ENCODE peak calls at places on chromosomes 2 and 18, in ten cellular contexts. One of them, this sample, is unnamed.

GRCh38 chr2:161391737-161392506 is 24.2 kb upstream of the TBR1 start:
- DNase-seq in cardiac fibroblast: no peak
- DNase-seq in body of pancreas: no peak
- DNase-seq in lower lobe of right lung: no peak
- DNase-seq in ascending aorta: no peak
- DNase-seq in IMR-90: no peak
- DNase-seq in upper lobe of left lung: no peak
- DNase-seq in A673: no peak
- DNase-seq in uterus: no peak
- DNase-seq in K562: no peak
- DNase-seq in this sample: no peak

GRCh38 chr2:51723716-51724115 is 691.8 kb upstream of the NRXN1 start:
- DNase-seq in ascending aorta: no peak
- DNase-seq in A673: no peak
- DNase-seq in IMR-90: peak
- DNase-seq in body of pancreas: no peak
- DNase-seq in lower lobe of right lung: no peak
- DNase-seq in cardiac fibroblast: peak
- DNase-seq in uterus: no peak
- DNase-seq in upper lobe of left lung: no peak
- DNase-seq in K562: no peak
- DNase-seq in this sample: no peak

GRCh38 chr2:136527560-136527959 is 237.8 kb upstream of the THSD7B start:
- DNase-seq in A673: peak
- DNase-seq in ascending aorta: no peak
- DNase-seq in body of pancreas: no peak
- DNase-seq in upper lobe of left lung: no peak
- DNase-seq in IMR-90: no peak
- DNase-seq in lower lobe of right lung: no peak
- DNase-seq in uterus: no peak
- DNase-seq in K562: peak
- DNase-seq in cardiac fibroblast: peak
- DNase-seq in this sample: peak

GRCh38 chr2:176642074-176642473 is 372.8 kb downstream of the MTX2 start:
- DNase-seq in A673: no peak
- DNase-seq in IMR-90: peak
- DNase-seq in uterus: no peak
- DNase-seq in K562: no peak
- DNase-seq in cardiac fibroblast: peak
- DNase-seq in lower lobe of right lung: no peak
- DNase-seq in body of pancreas: no peak
- DNase-seq in ascending aorta: no peak
- DNase-seq in upper lobe of left lung: no peak
- DNase-seq in this sample: peak

GRCh38 chr2:28753043-28753683 is 1.5 kb downstream of the PPP1CB start:
- DNase-seq in body of pancreas: peak
- DNase-seq in upper lobe of left lung: peak
- DNase-seq in IMR-90: peak
- DNase-seq in K562: peak
- DNase-seq in cardiac fibroblast: peak
- DNase-seq in uterus: peak
- DNase-seq in A673: peak
- DNase-seq in ascending aorta: peak
- DNase-seq in lower lobe of right lung: peak
- DNase-seq in this sample: peak

GRCh38 chr2:230441188-230441897 is 25.3 kb downstream of the SP100 start:
- DNase-seq in uterus: no peak
- DNase-seq in cardiac fibroblast: peak
- DNase-seq in lower lobe of right lung: no peak
- DNase-seq in A673: no peak
- DNase-seq in upper lobe of left lung: peak
- DNase-seq in body of pancreas: no peak
- DNase-seq in ascending aorta: peak
- DNase-seq in K562: no peak
- DNase-seq in IMR-90: peak
- DNase-seq in this sample: peak

GRCh38 chr2:241182531-241183133 is 5.8 kb upstream of the ANO7 start:
- DNase-seq in IMR-90: no peak
- DNase-seq in cardiac fibroblast: no peak
- DNase-seq in K562: no peak
- DNase-seq in A673: no peak
- DNase-seq in ascending aorta: no peak
- DNase-seq in body of pancreas: no peak
- DNase-seq in upper lobe of left lung: no peak
- DNase-seq in lower lobe of right lung: no peak
- DNase-seq in uterus: no peak
- DNase-seq in this sample: no peak

GRCh38 chr18:49767111-49768050 is 46.0 kb downstream of the ACAA2 start:
- DNase-seq in uterus: no peak
- DNase-seq in A673: no peak
- DNase-seq in K562: no peak
- DNase-seq in upper lobe of left lung: no peak
- DNase-seq in lower lobe of right lung: no peak
- DNase-seq in body of pancreas: no peak
- DNase-seq in ascending aorta: peak
- DNase-seq in cardiac fibroblast: no peak
- DNase-seq in IMR-90: no peak
- DNase-seq in this sample: no peak

GRCh38 chr18:76358774-76359173 is 136.3 kb downstream of the ZNF516 start:
- DNase-seq in K562: no peak
- DNase-seq in ascending aorta: no peak
- DNase-seq in uterus: no peak
- DNase-seq in IMR-90: no peak
- DNase-seq in cardiac fibroblast: no peak
- DNase-seq in A673: no peak
- DNase-seq in lower lobe of right lung: no peak
- DNase-seq in upper lobe of left lung: no peak
- DNase-seq in body of pancreas: no peak
- DNase-seq in this sample: no peak

GRCh38 chr18:26531600-26532150 is 16.7 kb downstream of the KCTD1 start:
- DNase-seq in body of pancreas: no peak
- DNase-seq in K562: no peak
- DNase-seq in ascending aorta: no peak
- DNase-seq in lower lobe of right lung: no peak
- DNase-seq in A673: no peak
- DNase-seq in cardiac fibroblast: no peak
- DNase-seq in uterus: no peak
- DNase-seq in upper lobe of left lung: no peak
- DNase-seq in IMR-90: no peak
- DNase-seq in this sample: no peak

GRCh38 chr18:26524002-26524401 is 24.4 kb downstream of the KCTD1 start:
- DNase-seq in ascending aorta: no peak
- DNase-seq in body of pancreas: no peak
- DNase-seq in K562: no peak
- DNase-seq in lower lobe of right lung: no peak
- DNase-seq in cardiac fibroblast: no peak
- DNase-seq in upper lobe of left lung: no peak
- DNase-seq in uterus: no peak
- DNase-seq in A673: no peak
- DNase-seq in IMR-90: no peak
- DNase-seq in this sample: no peak

GRCh38 chr18:26526128-26526965 is 22.0 kb downstream of the KCTD1 start:
- DNase-seq in K562: no peak
- DNase-seq in cardiac fibroblast: no peak
- DNase-seq in body of pancreas: no peak
- DNase-seq in ascending aorta: no peak
- DNase-seq in uterus: no peak
- DNase-seq in A673: peak
- DNase-seq in upper lobe of left lung: no peak
- DNase-seq in IMR-90: no peak
- DNase-seq in lower lobe of right lung: no peak
- DNase-seq in this sample: no peak

GRCh38 chr18:26524952-26525351 is 23.4 kb downstream of the KCTD1 start:
- DNase-seq in ascending aorta: no peak
- DNase-seq in A673: no peak
- DNase-seq in cardiac fibroblast: no peak
- DNase-seq in body of pancreas: no peak
- DNase-seq in upper lobe of left lung: no peak
- DNase-seq in lower lobe of right lung: no peak
- DNase-seq in IMR-90: no peak
- DNase-seq in uterus: no peak
- DNase-seq in K562: no peak
- DNase-seq in this sample: peak

GRCh38 chr18:26526966-26527234 is 21.5 kb downstream of the KCTD1 start:
- DNase-seq in IMR-90: no peak
- DNase-seq in ascending aorta: no peak
- DNase-seq in A673: no peak
- DNase-seq in K562: no peak
- DNase-seq in uterus: no peak
- DNase-seq in cardiac fibroblast: no peak
- DNase-seq in body of pancreas: no peak
- DNase-seq in upper lobe of left lung: no peak
- DNase-seq in lower lobe of right lung: no peak
- DNase-seq in this sample: no peak
- H3K4me3 ChIP-seq in IMR-90: no peak
- H3K4me3 ChIP-seq in ascending aorta: no peak
- H3K4me3 ChIP-seq in A673: no peak
- H3K4me3 ChIP-seq in K562: no peak
- H3K4me3 ChIP-seq in uterus: no peak
- H3K4me3 ChIP-seq in cardiac fibroblast: no peak
- H3K4me3 ChIP-seq in body of pancreas: no peak
- H3K4me3 ChIP-seq in upper lobe of left lung: no peak
- H3K4me3 ChIP-seq in lower lobe of right lung: no peak
- H3K4me3 ChIP-seq in this sample: no peak

DNA sequence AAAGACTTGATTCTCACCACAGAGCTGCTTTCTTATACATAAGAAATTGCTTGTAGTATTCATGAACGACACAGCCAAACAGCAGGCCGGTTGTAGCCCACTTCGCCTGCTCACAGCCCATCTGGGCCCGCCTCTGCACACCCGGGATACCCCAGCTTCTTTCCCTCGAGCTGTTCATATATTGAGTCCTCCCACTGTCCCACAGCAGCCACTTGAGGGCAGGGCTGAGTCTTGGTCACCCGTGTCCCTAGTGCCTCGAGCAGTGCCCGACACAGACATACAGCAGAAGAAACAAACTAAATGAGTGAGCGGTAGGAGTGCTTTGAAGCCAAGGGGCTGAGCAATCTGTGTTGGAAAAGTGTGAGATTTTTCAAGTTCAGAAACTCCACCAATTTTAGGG is 251.4 kb downstream of the KLHL29 start:
- DNase-seq in upper lobe of left lung: no peak
- DNase-seq in K562: peak
- DNase-seq in uterus: no peak
- DNase-seq in A673: peak
- DNase-seq in IMR-90: peak
- DNase-seq in lower lobe of right lung: no peak
- DNase-seq in body of pancreas: no peak
- DNase-seq in cardiac fibroblast: peak
- DNase-seq in ascending aorta: no peak
- DNase-seq in this sample: no peak
- TF ChIP-seq CTCF in upper lobe of left lung: no peak
- TF ChIP-seq CTCF in K562: peak
- TF ChIP-seq CTCF in uterus: no peak
- TF ChIP-seq CTCF in A673: peak
- TF ChIP-seq CTCF in IMR-90: peak
- TF ChIP-seq CTCF in lower lobe of right lung: no peak
- TF ChIP-seq CTCF in body of pancreas: no peak
- TF ChIP-seq CTCF in cardiac fibroblast: peak
- TF ChIP-seq CTCF in ascending aorta: no peak
- TF ChIP-seq CTCF in this sample: no peak

GRCh38 chr2:134218414-134218813 is 35.5 kb upstream of the MGAT5 start:
- DNase-seq in upper lobe of left lung: peak
- DNase-seq in IMR-90: no peak
- DNase-seq in body of pancreas: no peak
- DNase-seq in K562: no peak
- DNase-seq in ascending aorta: no peak
- DNase-seq in A673: no peak
- DNase-seq in uterus: no peak
- DNase-seq in lower lobe of right lung: no peak
- DNase-seq in cardiac fibroblast: no peak
- DNase-seq in this sample: peak

GRCh38 chr2:134217316-134217715 is 36.6 kb upstream of the MGAT5 start:
- DNase-seq in body of pancreas: no peak
- DNase-seq in A673: no peak
- DNase-seq in upper lobe of left lung: no peak
- DNase-seq in K562: no peak
- DNase-seq in uterus: no peak
- DNase-seq in lower lobe of right lung: no peak
- DNase-seq in ascending aorta: no peak
- DNase-seq in cardiac fibroblast: no peak
- DNase-seq in IMR-90: no peak
- DNase-seq in this sample: peak

GRCh38 chr2:134217924-134218323 is 35.9 kb upstream of the MGAT5 start:
- DNase-seq in K562: no peak
- DNase-seq in lower lobe of right lung: no peak
- DNase-seq in IMR-90: peak
- DNase-seq in uterus: no peak
- DNase-seq in upper lobe of left lung: no peak
- DNase-seq in A673: no peak
- DNase-seq in cardiac fibroblast: peak
- DNase-seq in ascending aorta: no peak
- DNase-seq in body of pancreas: no peak
- DNase-seq in this sample: peak

GRCh38 chr2:134218928-134219707 is 34.8 kb upstream of the MGAT5 start:
- DNase-seq in K562: peak
- DNase-seq in upper lobe of left lung: peak
- DNase-seq in ascending aorta: no peak
- DNase-seq in A673: no peak
- DNase-seq in cardiac fibroblast: no peak
- DNase-seq in uterus: no peak
- DNase-seq in IMR-90: no peak
- DNase-seq in body of pancreas: no peak
- DNase-seq in lower lobe of right lung: peak
- DNase-seq in this sample: peak

GRCh38 chr2:134220525-134220924 is 33.3 kb upstream of the MGAT5 start:
- DNase-seq in upper lobe of left lung: no peak
- DNase-seq in A673: no peak
- DNase-seq in uterus: no peak
- DNase-seq in IMR-90: no peak
- DNase-seq in K562: no peak
- DNase-seq in ascending aorta: no peak
- DNase-seq in body of pancreas: no peak
- DNase-seq in lower lobe of right lung: no peak
- DNase-seq in cardiac fibroblast: no peak
- DNase-seq in this sample: no peak
- H3K4me3 ChIP-seq in upper lobe of left lung: no peak
- H3K4me3 ChIP-seq in A673: no peak
- H3K4me3 ChIP-seq in uterus: no peak
- H3K4me3 ChIP-seq in IMR-90: no peak
- H3K4me3 ChIP-seq in K562: no peak
- H3K4me3 ChIP-seq in ascending aorta: no peak
- H3K4me3 ChIP-seq in body of pancreas: no peak
- H3K4me3 ChIP-seq in lower lobe of right lung: no peak
- H3K4me3 ChIP-seq in cardiac fibroblast: no peak
- H3K4me3 ChIP-seq in this sample: no peak

GRCh38 chr2:40937284-40937683 is 485.4 kb upstream of the SLC8A1 start:
- DNase-seq in IMR-90: no peak
- DNase-seq in uterus: no peak
- DNase-seq in cardiac fibroblast: no peak
- DNase-seq in K562: no peak
- DNase-seq in ascending aorta: no peak
- DNase-seq in lower lobe of right lung: no peak
- DNase-seq in A673: no peak
- DNase-seq in body of pancreas: no peak
- DNase-seq in upper lobe of left lung: no peak
- DNase-seq in this sample: no peak

DNA sequence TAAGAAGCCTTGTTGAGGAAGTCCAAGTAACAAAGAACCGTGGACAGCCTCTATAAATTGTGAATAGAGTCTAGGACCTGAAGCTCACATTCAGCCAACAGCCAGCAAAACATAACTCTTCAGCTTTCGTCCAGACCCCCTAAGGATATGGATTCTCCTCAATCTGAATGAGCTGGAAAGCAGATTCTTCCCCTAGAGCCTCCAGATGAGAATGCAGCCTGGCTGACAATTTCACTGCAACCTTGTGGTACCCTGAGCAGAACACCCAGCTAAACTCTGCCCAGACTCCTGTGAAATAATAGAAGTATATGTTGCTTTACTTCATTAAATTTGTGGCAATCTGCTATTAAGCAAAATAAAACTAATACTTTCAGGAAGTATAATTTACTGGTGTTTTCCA is 483.5 kb upstream of the SLC8A1 start:
- DNase-seq in ascending aorta: no peak
- DNase-seq in lower lobe of right lung: no peak
- DNase-seq in K562: no peak
- DNase-seq in body of pancreas: no peak
- DNase-seq in cardiac fibroblast: no peak
- DNase-seq in IMR-90: no peak
- DNase-seq in uterus: no peak
- DNase-seq in upper lobe of left lung: no peak
- DNase-seq in A673: no peak
- DNase-seq in this sample: no peak
- TF ChIP-seq CTCF in ascending aorta: no peak
- TF ChIP-seq CTCF in lower lobe of right lung: no peak
- TF ChIP-seq CTCF in K562: no peak
- TF ChIP-seq CTCF in body of pancreas: no peak
- TF ChIP-seq CTCF in cardiac fibroblast: no peak
- TF ChIP-seq CTCF in IMR-90: no peak
- TF ChIP-seq CTCF in uterus: no peak
- TF ChIP-seq CTCF in upper lobe of left lung: no peak
- TF ChIP-seq CTCF in A673: peak
- TF ChIP-seq CTCF in this sample: no peak

This sample was measured in GM12865.